ENCODE peak calls at places on chromosomes 13 and 19, in nine cellular contexts. One of them, this sample, is unnamed. For H3K4me1, the result is how much of the 10 kb centered on the place peaks cover.

GRCh38 chr19:33390908-33391630 is 17.6 kb downstream of the CEBPG start:
- DNase-seq in HCT116: no peak
- DNase-seq in hepatocyte: no peak
- DNase-seq in neural progenitor cell: no peak
- DNase-seq in GM23338: no peak
- DNase-seq in OCI-LY7: no peak
- DNase-seq in MM.1S: no peak
- DNase-seq in SK-N-SH: peak
- DNase-seq in GM23248: no peak
- DNase-seq in this sample: no peak

GRCh38 chr13:56659041-56659471 is 481.7 kb upstream of the PRR20A start:
- DNase-seq in HCT116: no peak
- DNase-seq in hepatocyte: no peak
- DNase-seq in neural progenitor cell: no peak
- DNase-seq in GM23338: no peak
- DNase-seq in OCI-LY7: no peak
- DNase-seq in MM.1S: no peak
- DNase-seq in SK-N-SH: no peak
- DNase-seq in GM23248: no peak
- DNase-seq in this sample: no peak

GRCh38 chr13:64633948-64634347 is 2596.2 kb downstream of the PCDH9 start:
- DNase-seq in HCT116: no peak
- DNase-seq in hepatocyte: no peak
- DNase-seq in neural progenitor cell: no peak
- DNase-seq in GM23338: no peak
- DNase-seq in OCI-LY7: no peak
- DNase-seq in MM.1S: peak
- DNase-seq in SK-N-SH: no peak
- DNase-seq in GM23248: no peak
- DNase-seq in this sample: no peak

GRCh38 chr13:109784590-109785140 is 1.7 kb downstream of the IRS2 start:
- DNase-seq in HCT116: no peak
- DNase-seq in hepatocyte: peak
- DNase-seq in neural progenitor cell: peak
- DNase-seq in GM23338: peak
- DNase-seq in OCI-LY7: no peak
- DNase-seq in MM.1S: no peak
- DNase-seq in SK-N-SH: peak
- DNase-seq in GM23248: peak
- DNase-seq in this sample: peak

GRCh38 chr19:39155114-39155700 is 29.6 kb downstream of the PAK4 start:
- DNase-seq in HCT116: no peak
- DNase-seq in hepatocyte: no peak
- DNase-seq in neural progenitor cell: no peak
- DNase-seq in GM23338: peak
- DNase-seq in OCI-LY7: no peak
- DNase-seq in MM.1S: no peak
- DNase-seq in SK-N-SH: no peak
- DNase-seq in GM23248: no peak
- DNase-seq in this sample: no peak

GRCh38 chr19:43699506-43700367 is 16.1 kb upstream of the IRGC start:
- DNase-seq in HCT116: no peak
- DNase-seq in hepatocyte: peak
- DNase-seq in neural progenitor cell: peak
- DNase-seq in GM23338: peak
- DNase-seq in OCI-LY7: no peak
- DNase-seq in MM.1S: no peak
- DNase-seq in SK-N-SH: peak
- DNase-seq in GM23248: peak
- DNase-seq in this sample: no peak

GRCh38 chr13:29507356-29507755 is 88.1 kb downstream of the SLC7A1 start:
- DNase-seq in HCT116: no peak
- DNase-seq in hepatocyte: no peak
- DNase-seq in neural progenitor cell: no peak
- DNase-seq in GM23338: no peak
- DNase-seq in OCI-LY7: no peak
- DNase-seq in MM.1S: no peak
- DNase-seq in SK-N-SH: no peak
- DNase-seq in GM23248: peak
- DNase-seq in this sample: no peak

GRCh38 chr13:113252516-113252915 is 43.1 kb downstream of the CUL4A start:
- DNase-seq in HCT116: no peak
- DNase-seq in hepatocyte: no peak
- DNase-seq in neural progenitor cell: no peak
- DNase-seq in GM23338: no peak
- DNase-seq in OCI-LY7: no peak
- DNase-seq in MM.1S: no peak
- DNase-seq in SK-N-SH: no peak
- DNase-seq in GM23248: no peak
- DNase-seq in this sample: no peak

GRCh38 chr13:50156140-50156539 is 140.9 kb downstream of the KCNRG start:
- DNase-seq in HCT116: no peak
- DNase-seq in hepatocyte: no peak
- DNase-seq in neural progenitor cell: no peak
- DNase-seq in GM23338: no peak
- DNase-seq in OCI-LY7: no peak
- DNase-seq in MM.1S: no peak
- DNase-seq in SK-N-SH: no peak
- DNase-seq in GM23248: peak
- DNase-seq in this sample: no peak

GRCh38 chr19:18980432-18981020 is 39.5 kb upstream of the HOMER3 start:
- DNase-seq in HCT116: no peak
- DNase-seq in hepatocyte: no peak
- DNase-seq in neural progenitor cell: no peak
- DNase-seq in GM23338: no peak
- DNase-seq in OCI-LY7: no peak
- DNase-seq in MM.1S: no peak
- DNase-seq in SK-N-SH: no peak
- DNase-seq in GM23248: no peak
- DNase-seq in this sample: no peak
- H2AFZ ChIP-seq in HCT116: no peak
- H2AFZ ChIP-seq in hepatocyte: no peak
- H2AFZ ChIP-seq in neural progenitor cell: no peak
- H2AFZ ChIP-seq in GM23338: no peak
- H2AFZ ChIP-seq in OCI-LY7: no peak
- H2AFZ ChIP-seq in MM.1S: no peak
- H2AFZ ChIP-seq in SK-N-SH: no peak
- H2AFZ ChIP-seq in GM23248: no peak
- H2AFZ ChIP-seq in this sample: no peak

DNA sequence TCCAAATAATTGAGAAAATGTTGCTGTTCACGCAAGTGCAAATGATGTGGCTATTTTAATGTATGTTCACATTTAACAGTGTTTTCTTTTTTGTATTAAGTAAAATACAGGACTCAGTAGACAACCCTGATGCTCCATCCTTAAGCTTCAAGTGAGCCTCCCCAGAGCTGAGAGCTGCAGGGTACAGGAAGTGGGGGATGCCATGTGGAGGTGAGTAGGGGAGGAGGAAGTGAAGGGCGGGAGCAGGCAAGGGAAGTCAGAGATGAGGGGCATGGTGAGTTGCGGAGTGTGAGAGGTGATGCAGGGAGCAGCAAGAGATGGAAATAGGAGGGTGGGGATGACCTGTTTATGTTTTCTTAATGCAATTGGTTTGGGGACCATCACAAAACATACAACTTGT is 711.0 kb downstream of the UQCRFS1 start:
- DNase-seq in HCT116: no peak
- DNase-seq in hepatocyte: no peak
- DNase-seq in neural progenitor cell: no peak
- DNase-seq in GM23338: no peak
- DNase-seq in OCI-LY7: peak
- DNase-seq in MM.1S: no peak
- DNase-seq in SK-N-SH: no peak
- DNase-seq in GM23248: no peak
- DNase-seq in this sample: no peak
- H3K4me1 ChIP-seq in HCT116: under half
- H3K4me1 ChIP-seq in hepatocyte: under half
- H3K4me1 ChIP-seq in neural progenitor cell: under half
- H3K4me1 ChIP-seq in GM23338: under half
- H3K4me1 ChIP-seq in OCI-LY7: under half
- H3K4me1 ChIP-seq in MM.1S: under half
- H3K4me1 ChIP-seq in SK-N-SH: under half
- H3K4me1 ChIP-seq in GM23248: under half
- H3K4me1 ChIP-seq in this sample: under half

DNA sequence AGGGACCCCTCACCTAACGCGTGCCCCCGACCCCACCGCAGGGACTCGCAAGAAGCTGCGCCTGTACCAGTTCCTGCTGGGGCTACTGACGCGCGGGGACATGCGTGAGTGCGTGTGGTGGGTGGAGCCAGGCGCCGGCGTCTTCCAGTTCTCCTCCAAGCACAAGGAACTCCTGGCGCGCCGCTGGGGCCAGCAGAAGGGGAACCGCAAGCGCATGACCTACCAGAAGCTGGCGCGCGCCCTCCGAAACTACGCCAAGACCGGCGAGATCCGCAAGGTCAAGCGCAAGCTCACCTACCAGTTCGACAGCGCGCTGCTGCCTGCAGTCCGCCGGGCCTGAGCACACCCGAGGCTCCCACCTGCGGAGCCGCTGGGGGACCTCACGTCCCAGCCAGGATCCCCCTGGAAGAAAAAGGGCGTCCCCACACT is 4.7 kb upstream of the MYBPC2 start:
- DNase-seq in HCT116: no peak
- DNase-seq in hepatocyte: peak
- DNase-seq in neural progenitor cell: peak
- DNase-seq in GM23338: peak
- DNase-seq in OCI-LY7: peak
- DNase-seq in MM.1S: peak
- DNase-seq in SK-N-SH: no peak
- DNase-seq in GM23248: peak
- DNase-seq in this sample: no peak
- TF ChIP-seq EZH2phosphoT487 in HCT116: no peak
- TF ChIP-seq EZH2phosphoT487 in hepatocyte: no peak
- TF ChIP-seq EZH2phosphoT487 in neural progenitor cell: no peak
- TF ChIP-seq EZH2phosphoT487 in GM23338: no peak
- TF ChIP-seq EZH2phosphoT487 in OCI-LY7: no peak
- TF ChIP-seq EZH2phosphoT487 in MM.1S: no peak
- TF ChIP-seq EZH2phosphoT487 in SK-N-SH: no peak
- TF ChIP-seq EZH2phosphoT487 in GM23248: no peak
- TF ChIP-seq EZH2phosphoT487 in this sample: no peak

DNA sequence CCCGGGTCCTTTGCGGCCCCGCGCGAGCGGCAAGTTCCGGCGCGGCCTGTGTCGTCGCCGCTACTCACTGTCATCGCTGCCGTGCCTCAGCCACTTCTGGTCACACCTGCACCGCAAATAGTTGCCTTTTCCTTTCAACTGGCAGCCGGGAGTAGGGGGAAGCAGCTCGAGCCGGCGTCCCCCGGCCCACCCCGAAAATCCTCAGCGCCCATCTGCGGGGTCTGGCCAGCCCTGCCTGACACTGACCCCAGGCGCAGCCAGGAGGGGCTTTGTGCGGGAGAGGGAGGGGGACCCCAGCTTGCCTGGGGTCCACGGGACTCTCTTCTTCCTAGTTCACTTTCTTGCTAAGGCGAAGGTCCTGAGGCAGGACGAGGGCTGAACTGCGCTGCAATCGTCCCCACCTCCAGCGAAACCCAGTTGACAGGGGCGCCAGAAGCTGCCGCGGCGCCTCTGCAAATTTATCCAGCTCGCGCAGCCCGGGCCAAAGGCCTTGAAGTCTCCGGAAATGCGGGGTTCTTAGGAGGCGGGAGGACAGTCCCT is 1.7 kb downstream of the PDX1 start:
- DNase-seq in HCT116: no peak
- DNase-seq in hepatocyte: no peak
- DNase-seq in neural progenitor cell: peak
- DNase-seq in GM23338: peak
- DNase-seq in OCI-LY7: no peak
- DNase-seq in MM.1S: no peak
- DNase-seq in SK-N-SH: peak
- DNase-seq in GM23248: no peak
- DNase-seq in this sample: no peak
- H2AFZ ChIP-seq in HCT116: no peak
- H2AFZ ChIP-seq in hepatocyte: peak
- H2AFZ ChIP-seq in neural progenitor cell: no peak
- H2AFZ ChIP-seq in GM23338: no peak
- H2AFZ ChIP-seq in OCI-LY7: no peak
- H2AFZ ChIP-seq in MM.1S: no peak
- H2AFZ ChIP-seq in SK-N-SH: no peak
- H2AFZ ChIP-seq in GM23248: peak
- H2AFZ ChIP-seq in this sample: peak

DNA sequence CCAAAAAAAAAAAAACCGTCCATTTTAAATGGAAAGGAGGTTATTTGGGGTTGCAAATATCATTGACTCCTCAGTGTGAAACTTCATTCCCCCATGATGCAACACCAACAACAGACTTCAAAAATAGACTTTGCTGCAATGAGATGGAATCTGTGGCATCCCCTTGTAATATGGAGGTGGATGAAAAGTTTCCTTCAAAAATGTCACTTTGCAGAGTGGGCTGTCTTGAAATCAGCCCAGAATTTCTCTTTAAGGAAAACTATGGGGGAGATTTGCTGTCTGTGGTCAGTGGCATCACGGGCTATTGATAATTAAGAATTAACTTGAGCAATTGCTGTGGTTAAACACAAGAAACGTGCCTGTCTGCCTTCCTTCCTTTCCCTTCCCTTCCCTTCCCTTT is 1.5 kb downstream of the GPR18 start:
- DNase-seq in HCT116: no peak
- DNase-seq in hepatocyte: no peak
- DNase-seq in neural progenitor cell: no peak
- DNase-seq in GM23338: no peak
- DNase-seq in OCI-LY7: peak
- DNase-seq in MM.1S: no peak
- DNase-seq in SK-N-SH: no peak
- DNase-seq in GM23248: peak
- DNase-seq in this sample: no peak
- H3K4me1 ChIP-seq in HCT116: under half
- H3K4me1 ChIP-seq in hepatocyte: under half
- H3K4me1 ChIP-seq in neural progenitor cell: under half
- H3K4me1 ChIP-seq in GM23338: under half
- H3K4me1 ChIP-seq in OCI-LY7: under half
- H3K4me1 ChIP-seq in MM.1S: under half
- H3K4me1 ChIP-seq in SK-N-SH: under half
- H3K4me1 ChIP-seq in GM23248: under half
- H3K4me1 ChIP-seq in this sample: under half

This sample was measured in PC-3.